ENCODE peak calls at places on chromosomes 5 and 9, in five cellular contexts. F is neural crest cell, B is dorsolateral prefrontal cortex, A is foreskin fibroblast, Y is mucosa of descending colon. P is an unnamed sample.

GRCh38 chr9:79662553-79662956 is 90.8 kb downstream of the TLE4 start:
- DNase-seq in F (peak), B (no peak), A (peak), Y (no peak), P (no peak)

GRCh38 chr5:41954286-41954685 is 29.2 kb downstream of the FBXO4 start:
- DNase-seq in F (no peak), B (no peak), A (no peak), Y (no peak), P (no peak)

GRCh38 chr5:124961517-124961916 is 215.1 kb upstream of the ZNF608 start:
- DNase-seq in F (no peak), B (no peak), A (no peak), Y (no peak), P (no peak)

GRCh38 chr5:33480876-33481275 is 40.1 kb downstream of the TARS1 start:
- DNase-seq in F (no peak), B (no peak), A (no peak), Y (no peak), P (no peak)

GRCh38 chr5:59390074-59390659 is 503.4 kb downstream of the PDE4D start:
- DNase-seq in F (peak), B (no peak), A (peak), Y (peak), P (peak)

GRCh38 chr5:1542755-1543154 is 19.0 kb upstream of the LPCAT1 start:
- DNase-seq in F (no peak), B (no peak), A (peak), Y (peak), P (peak)

GRCh38 chr9:38338359-38339014 is 54.0 kb upstream of the ALDH1B1 start:
- DNase-seq in F (no peak), B (no peak), A (no peak), Y (no peak), P (no peak)

GRCh38 chr9:125632321-125633115 is 74.5 kb downstream of the MAPKAP1 start:
- DNase-seq in F (no peak), B (no peak), A (no peak), Y (peak), P (no peak)

GRCh38 chr5:136276946-136277345 is 84.0 kb upstream of the SMIM32 start:
- DNase-seq in F (no peak), B (no peak), A (peak), Y (no peak), P (peak)

GRCh38 chr5:12214631-12215030 is 310.4 kb upstream of the CTNND2 start:
- DNase-seq in F (no peak), B (no peak), A (no peak), Y (no peak), P (no peak)

GRCh38 chr5:72070519-72070918 is 36.8 kb upstream of the MAP1B start:
- DNase-seq in F (no peak), B (no peak), A (no peak), Y (no peak), P (no peak)

GRCh38 chr9:908806-909205 is 67.3 kb downstream of the DMRT1 start:
- DNase-seq in F (no peak), B (no peak), A (no peak), Y (no peak), P (no peak)

GRCh38 chr5:150024241-150024984 is 23.9 kb downstream of the HMGXB3 start:
- DNase-seq in F (no peak), B (no peak), A (no peak), Y (no peak), P (no peak)
- TF ChIP-seq CTCF in F (no peak), B (peak), A (no peak), Y (no peak), P (no peak)

DNA sequence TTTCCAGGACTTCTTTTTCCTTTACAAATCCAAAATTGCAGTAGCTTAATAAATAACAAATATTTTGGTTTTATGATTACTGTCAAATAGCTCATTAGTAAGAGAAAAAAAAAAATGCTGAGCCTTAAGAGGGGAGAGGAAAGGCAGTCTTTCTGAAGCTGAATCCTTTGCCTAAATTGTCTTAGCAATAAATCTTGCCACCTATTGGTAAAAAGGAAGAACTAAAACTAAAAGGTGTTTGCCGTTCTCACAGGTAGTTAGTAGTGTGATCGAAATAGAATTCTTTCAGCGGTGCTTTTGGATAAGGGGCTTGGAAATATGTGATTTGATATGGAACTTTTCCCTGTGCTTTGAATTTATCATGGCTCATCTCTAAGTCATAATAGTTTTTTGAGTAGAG is 31.2 kb downstream of the PIK3R1 start:
- DNase-seq in F (no peak), B (no peak), A (no peak), Y (no peak), P (no peak)
- TF ChIP-seq CTCF in F (peak), B (no peak), A (no peak), Y (no peak), P (peak)

DNA sequence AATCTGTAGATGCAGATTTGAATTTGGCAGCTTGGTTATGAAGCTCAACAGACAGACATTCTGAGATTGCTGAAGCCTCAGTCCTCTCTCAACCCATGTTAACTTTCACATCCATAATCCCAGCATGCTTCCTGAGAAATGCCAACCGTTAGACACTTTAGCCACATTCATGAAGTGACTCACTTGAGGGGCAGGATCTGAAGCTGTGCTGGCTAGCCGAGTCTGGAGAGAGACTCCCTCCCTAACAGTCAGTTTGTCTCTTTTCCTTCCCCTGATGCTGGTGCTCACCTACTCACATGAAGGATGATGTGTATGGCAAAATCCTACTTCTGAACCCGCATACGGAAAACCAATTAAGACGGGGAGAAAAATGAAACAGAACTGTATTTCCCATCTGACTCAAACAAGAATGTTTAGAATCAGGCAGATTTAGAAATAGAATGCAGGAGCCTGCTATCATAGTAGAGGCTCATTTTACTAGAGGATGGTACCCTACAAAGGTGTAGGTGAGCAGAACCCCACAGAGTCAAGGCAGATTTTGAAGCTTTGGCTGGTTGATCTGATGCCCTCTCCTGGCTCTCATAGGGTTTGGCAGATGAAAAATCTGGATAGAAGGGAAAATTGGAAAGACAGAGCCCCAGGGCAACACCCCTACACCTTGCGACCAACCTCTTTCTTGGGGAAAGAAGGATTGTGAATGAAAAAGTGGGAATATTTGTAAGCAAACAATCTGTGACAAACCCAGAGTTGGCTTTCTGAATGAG is 150.9 kb upstream of the LHFPL2 start:
- DNase-seq in F (no peak), B (no peak), A (peak), Y (no peak), P (no peak)
- TF ChIP-seq CTCF in F (no peak), B (no peak), A (peak), Y (no peak), P (no peak)

GRCh38 chr9:134858051-134858841 is 22.4 kb upstream of the FCN2 start:
- DNase-seq in F (no peak), B (peak), A (peak), Y (no peak), P (peak)
- TF ChIP-seq CTCF in F (no peak), B (no peak), A (no peak), Y (no peak), P (no peak)

DNA sequence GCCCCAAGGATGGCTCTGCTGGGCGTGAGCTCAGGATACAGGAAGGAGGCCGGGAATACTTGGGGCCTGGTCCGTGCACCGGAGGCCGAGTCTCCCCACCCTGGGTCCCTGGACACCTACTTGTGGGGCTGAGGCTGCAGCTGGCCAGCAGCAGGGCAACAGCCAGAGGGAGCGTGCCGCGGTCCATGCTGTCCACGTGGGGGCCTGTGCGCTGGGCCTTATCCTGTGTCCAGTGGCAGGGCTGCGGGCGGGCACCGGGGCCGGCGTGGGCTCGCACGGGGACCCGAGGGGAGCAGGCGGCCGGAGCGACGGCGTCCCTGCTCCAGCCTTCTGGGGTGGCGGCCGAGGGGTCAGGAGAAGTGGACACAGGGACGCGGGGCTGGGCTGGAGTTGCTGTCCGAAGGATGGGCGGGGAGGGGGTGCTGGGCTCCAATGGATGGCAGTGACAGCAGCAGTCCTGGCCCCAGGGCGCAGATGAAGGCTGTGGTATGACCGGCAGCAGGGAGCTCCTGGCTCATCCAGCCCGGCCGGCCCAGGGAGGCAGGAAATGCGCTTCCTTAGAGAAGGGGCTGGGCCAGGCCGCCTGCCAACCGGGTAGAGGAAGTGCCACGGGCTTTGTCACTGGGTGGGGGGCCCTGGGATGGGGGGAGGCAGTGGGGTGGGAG is at the start of gene ENG:
- DNase-seq in F (peak), B (no peak), A (peak), Y (peak), P (peak)
- TF ChIP-seq CTCF in F (no peak), B (no peak), A (no peak), Y (no peak), P (peak)

GRCh38 chr5:133706732-133707430 is 94.5 kb upstream of the FSTL4 start:
- DNase-seq in F (no peak), B (no peak), A (no peak), Y (no peak), P (no peak)

GRCh38 chr5:133708451-133708850 is 96.1 kb upstream of the FSTL4 start:
- DNase-seq in F (no peak), B (no peak), A (no peak), Y (no peak), P (no peak)

GRCh38 chr5:133707629-133708028 is 95.3 kb upstream of the FSTL4 start:
- DNase-seq in F (no peak), B (no peak), A (no peak), Y (no peak), P (no peak)

GRCh38 chr5:133712562-133712961 is 100.2 kb upstream of the FSTL4 start:
- DNase-seq in F (no peak), B (no peak), A (no peak), Y (no peak), P (no peak)

DNA sequence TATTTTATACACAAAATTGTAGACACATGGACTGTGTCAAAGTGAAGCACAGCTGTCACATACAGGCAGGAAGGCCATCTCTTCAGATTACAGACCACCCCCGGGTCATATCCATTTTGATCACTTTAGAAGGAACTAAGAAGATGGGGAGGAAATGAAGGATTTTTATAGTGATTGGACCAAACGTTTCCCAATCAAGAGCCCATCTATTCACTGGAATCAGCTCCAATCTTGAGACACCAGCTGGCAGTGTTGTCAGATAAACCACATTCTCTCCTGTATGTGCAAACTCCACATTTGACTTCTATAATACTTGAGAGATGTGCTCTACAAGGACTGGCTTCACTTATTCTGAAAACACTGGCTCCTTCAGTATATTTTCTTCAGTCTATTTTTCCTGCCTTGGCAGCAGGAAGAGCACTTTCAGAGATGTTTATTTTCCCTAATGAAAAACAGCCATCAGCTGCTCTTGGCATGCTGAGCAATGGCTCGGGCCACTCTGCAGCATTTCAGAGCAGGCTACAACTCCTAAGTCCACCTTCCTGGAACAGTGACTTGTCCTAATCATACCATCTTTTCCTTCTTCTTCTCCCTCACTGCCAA is 96.8 kb upstream of the FSTL4 start:
- DNase-seq in F (no peak), B (no peak), A (peak), Y (no peak), P (no peak)
- TF ChIP-seq CTCF in F (no peak), B (no peak), A (no peak), Y (no peak), P (no peak)

P was measured in MCF 10A.